ENCODE peak calls at places on chromosome 16, in four cellular contexts. S, O, B and U are unnamed samples.

GRCh38 chr16:55115506-55115905 is 184.8 kb downstream of the IRX5 start:
- DNase-seq in S (no peak), O (no peak), B (no peak), U (no peak)

GRCh38 chr16:58029410-58029809 is 3.9 kb downstream of the MMP15 start:
- DNase-seq in S (no peak), O (no peak), B (no peak), U (no peak)

GRCh38 chr16:11686713-11687112 is 18.5 kb downstream of the SNN start:
- DNase-seq in S (no peak), O (no peak), B (no peak), U (no peak)

GRCh38 chr16:31456988-31457360 is 2.3 kb upstream of the ARMC5 start:
- DNase-seq in S (no peak), O (no peak), B (no peak), U (no peak)

GRCh38 chr16:67773569-67774456 is 32.5 kb downstream of the RANBP10 start:
- DNase-seq in S (no peak), O (no peak), B (no peak), U (no peak)

GRCh38 chr16:74281285-74281684 is 15.3 kb upstream of the PSMD7 start:
- DNase-seq in S (no peak), O (peak), B (no peak), U (no peak)

GRCh38 chr16:29825145-29826044 is 5.1 kb downstream of the MVP start:
- DNase-seq in S (no peak), O (no peak), B (peak), U (peak)

GRCh38 chr16:50537533-50538290 is 10.5 kb upstream of the NKD1 start:
- DNase-seq in S (no peak), O (no peak), B (no peak), U (no peak)

GRCh38 chr16:58678716-58679115 is 5.9 kb downstream of the SLC38A7 start:
- DNase-seq in S (no peak), O (no peak), B (no peak), U (no peak)

GRCh38 chr16:65314246-65315003 is 192.6 kb upstream of the CDH11 start:
- DNase-seq in S (no peak), O (no peak), B (no peak), U (no peak)

GRCh38 chr16:14071576-14072271 is 605 bp downstream of the MRTFB start:
- DNase-seq in S (no peak), O (no peak), B (no peak), U (no peak)

GRCh38 chr16:68893710-68894705 is 50.7 kb downstream of the TANGO6 start:
- DNase-seq in S (no peak), O (peak), B (no peak), U (no peak)

GRCh38 chr16:26186221-26186620 is 494.5 kb downstream of the HS3ST4 start:
- DNase-seq in S (no peak), O (no peak), B (no peak), U (no peak)

GRCh38 chr16:60166-60565 is 6.5 kb downstream of the SNRNP25 start:
- DNase-seq in S (no peak), O (no peak), B (no peak), U (no peak)

GRCh38 chr16:57475711-57476339 is 10.5 kb downstream of the DOK4 start:
- DNase-seq in S (no peak), O (peak), B (no peak), U (peak)

GRCh38 chr16:49776085-49776501 is 79.8 kb downstream of the ZNF423 start:
- DNase-seq in S (no peak), O (peak), B (no peak), U (no peak)

GRCh38 chr16:71328151-71328550 is 30.4 kb upstream of the CALB2 start:
- DNase-seq in S (no peak), O (no peak), B (no peak), U (no peak)

GRCh38 chr16:75237398-75238131 is 13.9 kb downstream of the BCAR1 start:
- DNase-seq in S (no peak), O (no peak), B (no peak), U (no peak)

DNA sequence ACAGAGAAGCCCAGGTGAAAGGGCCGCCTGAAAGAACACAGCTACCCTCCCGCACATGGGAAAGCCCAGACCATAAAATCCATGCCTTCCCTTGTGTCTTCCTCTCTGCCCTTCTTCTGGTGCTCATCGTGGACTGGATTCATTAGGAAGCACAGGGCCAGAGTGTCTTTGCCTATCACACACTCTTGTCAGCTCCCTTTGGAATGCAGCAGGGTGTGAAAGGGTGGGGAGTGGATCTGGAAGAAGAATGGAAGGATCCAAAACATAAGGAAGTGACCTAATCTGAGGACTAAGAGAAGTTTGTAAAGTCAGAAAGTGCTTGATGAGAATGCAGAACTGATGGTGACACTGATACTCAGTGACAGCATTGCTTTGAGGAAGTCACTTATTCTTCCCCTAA is 1147.2 kb upstream of the GOT2 start:
- DNase-seq in S (no peak), O (no peak), B (no peak), U (no peak)
- TF ChIP-seq CTCF in S (no peak), O (no peak), B (no peak), U (no peak)

GRCh38 chr16:28283173-28283572 is 9.2 kb upstream of the SBK1 start:
- DNase-seq in S (no peak), O (no peak), B (no peak), U (no peak)
- TF ChIP-seq CTCF in S (no peak), O (no peak), B (no peak), U (no peak)

GRCh38 chr16:90077757-90078593 is 844 bp upstream of the PRDM7 start:
- DNase-seq in S (no peak), O (peak), B (no peak), U (peak)
- TF ChIP-seq CTCF in S (no peak), O (no peak), B (no peak), U (no peak)

DNA sequence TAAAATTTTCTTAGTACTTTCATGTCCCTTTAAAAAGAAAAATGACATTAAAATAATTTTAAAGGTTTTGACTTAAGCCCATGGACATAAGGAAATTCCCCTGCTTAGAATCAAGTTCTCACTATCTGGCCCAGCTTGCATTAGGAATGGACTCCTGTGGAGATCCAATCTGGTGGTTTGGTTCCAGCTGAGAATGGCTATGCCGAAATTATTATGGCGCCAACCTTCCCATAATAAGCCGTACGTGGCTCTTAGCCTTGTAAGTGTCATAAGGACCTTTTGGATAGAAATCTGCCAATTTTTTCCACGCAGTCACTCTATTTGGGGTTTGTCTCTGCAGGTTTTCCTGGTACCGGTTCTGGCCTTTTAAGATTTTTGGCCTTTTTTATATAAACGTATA is 262.1 kb upstream of the MAF start:
- DNase-seq in S (no peak), O (no peak), B (no peak), U (no peak)
- TF ChIP-seq CTCF in S (no peak), O (no peak), B (no peak), U (no peak)

DNA sequence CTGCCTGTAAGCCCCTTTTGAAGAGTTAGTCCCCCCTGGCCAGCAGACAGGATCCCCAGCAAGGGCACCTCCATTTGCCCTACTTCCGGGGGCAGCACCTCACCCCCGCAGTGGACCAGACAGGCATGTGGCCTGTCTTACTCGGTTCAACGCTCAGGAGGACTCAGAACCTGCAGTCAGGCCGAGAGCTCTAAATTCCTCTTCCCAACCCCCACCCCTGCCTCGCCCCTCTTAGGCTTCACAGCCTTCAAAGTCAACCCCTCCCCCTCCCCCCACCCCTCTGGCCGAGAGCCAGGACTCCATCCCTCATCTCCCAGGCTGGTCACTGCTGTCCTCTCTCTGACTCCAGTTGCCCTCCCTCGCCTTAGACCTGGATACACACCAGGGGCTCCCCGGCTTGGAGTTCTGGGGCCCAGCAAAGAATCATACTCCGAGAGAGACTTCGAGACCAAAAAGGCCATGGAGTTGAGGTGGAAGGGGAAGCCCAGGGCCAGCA is 8.1 kb upstream of the HS3ST6 start:
- DNase-seq in S (no peak), O (peak), B (no peak), U (no peak)
- TF ChIP-seq CTCF in S (no peak), O (no peak), B (no peak), U (no peak)